ENCODE peak calls at places on chromosome 12, in seven cellular contexts. F is psoas muscle, V is pancreas, G is tibial artery, S is DND-41, P is astrocyte of the cerebellum, H is kidney epithelial cell. N is an unnamed sample.

GRCh38 chr12:79527498-79527897 is 163.3 kb downstream of the PAWR start:
- DNase-seq in F (no peak), V (no peak), G (no peak), S (no peak), P (no peak), H (no peak), N (no peak)

GRCh38 chr12:27667540-27667939 is 28.7 kb upstream of the REP15 start:
- DNase-seq in F (peak), V (no peak), G (peak), S (no peak), P (peak), H (no peak), N (no peak)

GRCh38 chr12:31021809-31022492 is 51.7 kb upstream of the DDX11 start:
- DNase-seq in F (no peak), V (no peak), G (no peak), S (no peak), P (no peak), H (no peak), N (no peak)

GRCh38 chr12:30908389-30909087 is 18.0 kb upstream of the TSPAN11 start:
- DNase-seq in F (no peak), V (no peak), G (no peak), S (no peak), P (peak), H (no peak), N (peak)

GRCh38 chr12:113766133-113766879 is 199.8 kb downstream of the RBM19 start:
- DNase-seq in F (no peak), V (no peak), G (no peak), S (no peak), P (no peak), H (no peak), N (no peak)

GRCh38 chr12:129771238-129771637 is 132.6 kb downstream of the TMEM132D start:
- DNase-seq in F (no peak), V (no peak), G (no peak), S (no peak), P (no peak), H (no peak), N (no peak)

GRCh38 chr12:42946776-42947435 is 357.4 kb upstream of the PRICKLE1 start:
- DNase-seq in F (no peak), V (no peak), G (no peak), S (no peak), P (no peak), H (no peak), N (no peak)

GRCh38 chr12:114848661-114849060 is 164.7 kb upstream of the TBX3 start:
- DNase-seq in F (no peak), V (no peak), G (no peak), S (no peak), P (peak), H (no peak), N (no peak)

GRCh38 chr12:124396544-124397398 is 101.9 kb downstream of the RFLNA start:
- DNase-seq in F (no peak), V (peak), G (peak), S (no peak), P (no peak), H (no peak), N (peak)

GRCh38 chr12:92929957-92930356 is 862 bp upstream of the EEA1 start:
- DNase-seq in F (no peak), V (no peak), G (no peak), S (no peak), P (no peak), H (no peak), N (no peak)

GRCh38 chr12:56990648-56991318 is 15.6 kb downstream of the ZBTB39 start:
- DNase-seq in F (no peak), V (no peak), G (no peak), S (no peak), P (no peak), H (no peak), N (no peak)

GRCh38 chr12:109695420-109695819 is 18.2 kb upstream of the FAM222A start:
- DNase-seq in F (no peak), V (no peak), G (no peak), S (no peak), P (no peak), H (no peak), N (no peak)

GRCh38 chr12:57845478-57846284 is 848 bp downstream of the CTDSP2 start:
- DNase-seq in F (peak), V (peak), G (peak), S (peak), P (no peak), H (no peak), N (no peak)

GRCh38 chr12:15543347-15543746 is 221.0 kb downstream of the PTPRO start:
- DNase-seq in F (no peak), V (no peak), G (no peak), S (no peak), P (no peak), H (no peak), N (no peak)

GRCh38 chr12:93125126-93125525 is 196.0 kb upstream of the EEA1 start:
- DNase-seq in F (no peak), V (no peak), G (no peak), S (no peak), P (no peak), H (no peak), N (no peak)

GRCh38 chr12:107649615-107650014 is 36.0 kb upstream of the PWP1 start:
- DNase-seq in F (no peak), V (no peak), G (no peak), S (no peak), P (no peak), H (no peak), N (no peak)

GRCh38 chr12:2834581-2835491 is at the start of gene NRIP2:
- DNase-seq in F (peak), V (no peak), G (no peak), S (no peak), P (no peak), H (no peak), N (no peak)
- H3K4me3 ChIP-seq in F (peak), V (peak), G (peak), S (no peak), P (no peak), H (no peak), N (no peak)

DNA sequence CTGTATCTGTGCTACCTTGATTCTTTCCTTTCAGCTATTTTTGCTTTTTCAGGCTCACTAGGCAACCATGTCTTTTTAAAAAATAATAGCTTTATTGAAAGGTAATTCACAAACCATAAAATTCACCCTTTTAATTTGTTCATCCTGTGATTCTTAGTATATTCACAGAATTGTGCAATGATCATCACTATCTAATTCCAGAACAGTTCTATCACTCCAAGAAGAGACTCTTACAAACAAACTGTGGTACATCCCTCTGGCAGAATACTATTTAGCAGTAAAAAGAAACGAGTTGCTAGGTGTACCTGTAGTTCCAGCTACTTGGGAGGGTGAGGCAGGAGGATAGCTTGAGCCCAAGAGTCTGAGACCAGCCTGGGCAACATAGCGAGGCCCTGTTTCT is 14.8 kb downstream of the CREBL2 start:
- DNase-seq in F (no peak), V (no peak), G (no peak), S (no peak), P (no peak), H (no peak), N (no peak)
- TF ChIP-seq CTCF in F (no peak), V (no peak), G (no peak), S (no peak), P (no peak), H (no peak), N (no peak)

DNA sequence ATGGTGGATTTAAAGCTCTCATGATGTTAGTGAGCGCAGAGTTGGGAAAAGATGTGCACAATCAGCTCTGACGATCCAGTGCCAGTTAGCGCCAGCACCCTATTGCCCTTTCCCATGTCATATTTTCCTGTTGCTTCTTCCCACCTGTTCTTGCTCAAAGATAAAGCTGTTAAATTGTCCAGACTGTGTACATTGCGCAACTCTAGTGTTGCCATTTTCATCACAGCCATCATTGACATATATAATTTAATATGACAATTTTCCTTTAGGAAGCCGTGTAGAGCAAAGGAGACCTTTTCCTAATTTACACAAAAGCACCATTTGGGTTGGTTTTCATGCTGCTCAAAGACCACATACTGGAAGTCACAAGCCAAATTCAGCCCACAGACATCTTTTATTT is 5.7 kb upstream of the C12orf42 start:
- DNase-seq in F (no peak), V (no peak), G (no peak), S (no peak), P (no peak), H (no peak), N (no peak)
- H3K4me3 ChIP-seq in F (no peak), V (no peak), G (no peak), S (no peak), P (no peak), H (no peak), N (no peak)

GRCh38 chr12:77617818-77618217 is 212.9 kb upstream of the NAV3 start:
- DNase-seq in F (no peak), V (no peak), G (no peak), S (no peak), P (no peak), H (no peak), N (no peak)

DNA sequence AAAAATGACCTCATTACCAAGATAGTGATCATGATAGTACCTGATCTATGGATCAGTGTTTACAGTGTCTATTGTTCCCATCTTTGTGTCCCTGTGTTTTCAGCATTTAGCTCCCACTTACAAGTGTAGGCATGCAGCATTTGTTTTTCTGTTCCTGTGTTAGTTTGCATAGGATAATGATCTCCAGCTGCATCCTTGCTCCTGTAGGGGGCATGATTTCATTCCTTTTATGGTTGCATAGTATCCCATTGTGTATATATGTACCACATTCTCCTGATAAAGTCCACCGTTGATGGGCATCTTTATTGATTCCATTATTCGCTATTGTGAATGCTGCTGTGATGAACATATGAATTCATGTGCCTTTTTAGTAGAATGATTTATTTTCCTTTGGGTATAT is 215.4 kb upstream of the NAV3 start:
- DNase-seq in F (no peak), V (no peak), G (no peak), S (no peak), P (no peak), H (no peak), N (no peak)
- TF ChIP-seq CTCF in F (no peak), V (no peak), G (no peak), S (peak), P (peak), H (peak), N (peak)

N was measured in retinal pigment epithelial cell.